ENCODE peak calls at places on chromosomes 3 and 15, in five cellular contexts. S, O, H, D and Q are unnamed samples.

GRCh38 chr15:65087873-65088642 is 11.5 kb downstream of the KBTBD13 start:
- DNase-seq in O (peak; percentile 54), D (no peak), S (peak; percentile 33), H (peak; percentile 96), Q (no peak)

GRCh38 chr3:123816673-123817207 is 67.4 kb downstream of the MYLK start:
- DNase-seq in H (peak; percentile 19), S (no peak), O (no peak), D (no peak), Q (no peak)

GRCh38 chr3:14699643-14700042 is 24.7 kb downstream of the C3orf20 start:
- DNase-seq in S (no peak), D (no peak), O (no peak), H (no peak), Q (no peak)

GRCh38 chr3:64387688-64388087 is 162.4 kb upstream of the PRICKLE2 start:
- DNase-seq in O (no peak), S (no peak), H (no peak), D (no peak), Q (no peak)

GRCh38 chr15:85475317-85475701 is 94.9 kb downstream of the AKAP13 start:
- DNase-seq in O (no peak), S (no peak), H (no peak), D (no peak), Q (no peak)

GRCh38 chr3:128071771-128072453 is 19.7 kb downstream of the SEC61A1 start:
- DNase-seq in S (no peak), D (no peak), O (no peak), H (no peak), Q (no peak)

GRCh38 chr15:68214838-68215234 is 9.7 kb upstream of the CALML4 start:
- DNase-seq in S (no peak), H (no peak), D (no peak), O (no peak), Q (no peak)

GRCh38 chr3:152261329-152261728 is 7.4 kb upstream of the MBNL1 start:
- DNase-seq in S (no peak), D (no peak), O (no peak), H (no peak), Q (no peak)

GRCh38 chr3:27910456-27910855 is 188.3 kb upstream of the EOMES start:
- DNase-seq in O (no peak), S (no peak), D (no peak), H (no peak), Q (no peak)

GRCh38 chr3:112555535-112556170 is 6.1 kb downstream of the ATG3 start:
- DNase-seq in S (no peak), D (no peak), O (no peak), H (no peak), Q (no peak)

GRCh38 chr3:53412953-53413352 is 65.6 kb upstream of the DCP1A start:
- DNase-seq in D (no peak), H (no peak), O (no peak), S (no peak), Q (no peak)
- H3K27ac ChIP-seq in D (no peak overlapping the region), H (no peak overlapping the region), O (no peak overlapping the region), S (no peak overlapping the region), Q (no peak overlapping the region)

DNA sequence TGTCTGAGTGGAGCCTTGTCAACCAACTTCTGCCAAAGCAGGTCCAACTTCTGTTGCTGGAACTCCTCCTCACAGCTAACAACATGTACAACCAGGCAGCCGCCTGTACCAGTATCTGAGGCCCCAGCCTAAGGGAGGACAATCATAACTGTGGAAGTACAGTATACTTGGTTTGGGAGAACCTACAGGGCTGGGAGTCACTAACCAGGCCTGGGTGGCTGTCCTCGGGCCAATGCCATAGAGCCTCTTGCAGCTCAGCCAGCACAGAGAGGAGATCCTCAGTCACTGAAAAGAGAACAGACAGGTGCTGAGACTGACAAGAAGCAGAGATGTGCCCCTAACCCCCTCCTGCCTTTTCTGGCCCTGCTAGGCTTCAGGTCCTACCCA is 1.2 kb downstream of the DALRD3 start:
- DNase-seq in S (no peak), H (no peak), D (no peak), O (no peak), Q (no peak)
- H3K4me3 ChIP-seq in S (no peak overlapping the region), H (no peak overlapping the region), D (peak overlapping the region; percentile 84), O (no peak overlapping the region), Q (peak overlapping the region; percentile 84)

GRCh38 chr3:48598323-48599076 is 3.4 kb upstream of the COL7A1 start:
- DNase-seq in O (no peak), H (peak; percentile 87), S (no peak), D (peak; percentile 76), Q (no peak)

GRCh38 chr3:48596676-48597407 is 1.7 kb upstream of the COL7A1 start:
- DNase-seq in H (no peak), S (no peak), D (no peak), O (no peak), Q (no peak)

GRCh38 chr3:48596157-48596556 is 1.0 kb upstream of the COL7A1 start:
- DNase-seq in H (no peak), S (no peak), D (no peak), O (no peak), Q (no peak)

GRCh38 chr3:48599077-48599501 is 4.0 kb upstream of the COL7A1 start:
- DNase-seq in O (no peak), S (no peak), D (no peak), H (no peak), Q (no peak)

DNA sequence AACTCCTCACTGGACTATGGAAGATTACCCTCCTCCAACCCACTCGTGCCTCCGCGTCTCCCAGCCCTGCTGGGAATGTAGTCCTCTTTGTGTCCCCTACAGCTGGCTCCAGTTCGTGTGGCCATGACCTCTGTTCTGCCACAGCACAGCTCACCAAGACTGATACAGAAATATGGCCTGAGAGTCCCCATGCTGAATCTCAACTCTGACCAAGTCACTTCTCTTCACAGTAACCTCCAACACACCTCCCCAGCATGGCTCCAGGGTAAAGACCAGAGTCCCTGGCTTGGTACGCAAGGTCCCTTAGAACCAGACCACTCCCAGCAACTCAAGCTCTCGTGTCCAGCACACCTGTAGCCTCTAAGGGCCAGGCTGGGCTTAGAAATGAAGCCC is 2.3 kb upstream of the COL7A1 start:
- DNase-seq in H (no peak), D (no peak), O (no peak), S (no peak), Q (no peak)
- H3K4me1 ChIP-seq in H (peaks cover 6% of the 10 kb centered on the region), D (peaks cover 57% of the 10 kb centered on the region), O (no peaks in the 10 kb centered on the region), S (peaks cover 8% of the 10 kb centered on the region), Q (no peaks in the 10 kb centered on the region)

DNA sequence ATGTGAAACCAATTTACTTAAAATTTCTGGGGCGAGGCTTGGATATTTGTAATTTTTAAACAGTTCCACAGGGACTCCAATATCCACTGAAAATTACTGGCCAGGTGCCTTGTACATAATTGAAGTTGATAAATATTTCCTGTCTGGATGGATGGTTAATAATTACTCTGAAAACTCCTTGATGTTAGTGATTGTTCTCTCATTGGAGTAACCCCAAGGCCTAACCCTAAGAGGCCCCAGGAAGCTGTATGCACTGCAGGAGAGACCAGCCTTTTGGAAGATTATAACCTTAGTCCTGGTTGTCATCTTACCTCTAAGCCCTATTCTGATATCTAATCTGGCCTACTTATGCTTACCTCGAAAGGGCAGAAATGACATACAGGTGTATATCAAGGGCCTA is 25.6 kb upstream of the EPHB1 start:
- DNase-seq in O (peak; percentile 71), D (no peak), H (no peak), S (no peak), Q (no peak)
- H3K27ac ChIP-seq in O (no peak overlapping the region), D (no peak overlapping the region), H (no peak overlapping the region), S (no peak overlapping the region), Q (no peak overlapping the region)